ENCODE peak calls at places on chromosome 5, in four cellular contexts. One of them, this sample, is unnamed.

GRCh38 chr5:99025298-99026045 is 96.7 kb upstream of the CHD1 start:
- DNase-seq in heart left ventricle: no peak
- DNase-seq in stomach: peak; percentile 66
- DNase-seq in bronchial epithelial cell: no peak
- DNase-seq in this sample: no peak

GRCh38 chr5:61280766-61281427 is 51.2 kb upstream of the ZSWIM6 start:
- DNase-seq in heart left ventricle: peak; percentile 68
- DNase-seq in stomach: peak; percentile 73
- DNase-seq in bronchial epithelial cell: peak; percentile 65
- DNase-seq in this sample: no peak

GRCh38 chr5:36796171-36796570 is 80.4 kb upstream of the NIPBL start:
- DNase-seq in heart left ventricle: no peak
- DNase-seq in stomach: no peak
- DNase-seq in bronchial epithelial cell: no peak
- DNase-seq in this sample: no peak

GRCh38 chr5:95646569-95647330 is at the start of gene RFESD:
- DNase-seq in heart left ventricle: peak; percentile 99
- DNase-seq in stomach: peak; percentile 100
- DNase-seq in bronchial epithelial cell: peak; percentile 84
- DNase-seq in this sample: peak; percentile 100

GRCh38 chr5:108420755-108421154 is 38.9 kb upstream of the FBXL17 start:
- DNase-seq in heart left ventricle: no peak
- DNase-seq in stomach: no peak
- DNase-seq in bronchial epithelial cell: no peak
- DNase-seq in this sample: no peak

GRCh38 chr5:141705503-141705902 is 23.5 kb upstream of the ARAP3 start:
- DNase-seq in heart left ventricle: no peak
- DNase-seq in stomach: no peak
- DNase-seq in bronchial epithelial cell: no peak
- DNase-seq in this sample: no peak

GRCh38 chr5:127934791-127935256 is 148.7 kb upstream of the SLC12A2 start:
- DNase-seq in heart left ventricle: no peak
- DNase-seq in stomach: peak; percentile 36
- DNase-seq in bronchial epithelial cell: peak; percentile 99
- DNase-seq in this sample: no peak

GRCh38 chr5:16005210-16005609 is 174.4 kb downstream of the MARCHF11 start:
- DNase-seq in heart left ventricle: no peak
- DNase-seq in stomach: no peak
- DNase-seq in bronchial epithelial cell: no peak
- DNase-seq in this sample: no peak

GRCh38 chr5:179176166-179176565 is 116.0 kb downstream of the ZNF354C start:
- DNase-seq in heart left ventricle: peak; percentile 28
- DNase-seq in stomach: no peak
- DNase-seq in bronchial epithelial cell: no peak
- DNase-seq in this sample: no peak

GRCh38 chr5:119570935-119571334 is 58.4 kb upstream of the FAM170A start:
- DNase-seq in heart left ventricle: no peak
- DNase-seq in stomach: no peak
- DNase-seq in bronchial epithelial cell: no peak
- DNase-seq in this sample: no peak

GRCh38 chr5:66757219-66757833 is 161.1 kb downstream of the MAST4 start:
- DNase-seq in heart left ventricle: no peak
- DNase-seq in stomach: peak; percentile 63
- DNase-seq in bronchial epithelial cell: peak; percentile 68
- DNase-seq in this sample: no peak

GRCh38 chr5:28310696-28311095 is 1272.3 kb upstream of the CDH9 start:
- DNase-seq in heart left ventricle: no peak
- DNase-seq in stomach: no peak
- DNase-seq in bronchial epithelial cell: no peak
- DNase-seq in this sample: no peak

GRCh38 chr5:73446631-73447233 is 1.8 kb downstream of the FOXD1 start:
- DNase-seq in heart left ventricle: no peak
- DNase-seq in stomach: no peak
- DNase-seq in bronchial epithelial cell: no peak
- DNase-seq in this sample: no peak

GRCh38 chr5:174556756-174557155 is 167.6 kb upstream of the MSX2 start:
- DNase-seq in heart left ventricle: no peak
- DNase-seq in stomach: no peak
- DNase-seq in bronchial epithelial cell: no peak
- DNase-seq in this sample: no peak

GRCh38 chr5:132257131-132258101 is at the start of gene PDLIM4:
- DNase-seq in heart left ventricle: no peak
- DNase-seq in stomach: no peak
- DNase-seq in bronchial epithelial cell: no peak
- DNase-seq in this sample: no peak

GRCh38 chr5:13991365-13991764 is 46.9 kb upstream of the DNAH5 start:
- DNase-seq in heart left ventricle: no peak
- DNase-seq in stomach: no peak
- DNase-seq in bronchial epithelial cell: no peak
- DNase-seq in this sample: no peak

GRCh38 chr5:73126381-73126780 is 6.0 kb downstream of the TMEM171 start:
- DNase-seq in heart left ventricle: no peak
- DNase-seq in stomach: no peak
- DNase-seq in bronchial epithelial cell: no peak
- DNase-seq in this sample: no peak

GRCh38 chr5:93735378-93735777 is 6.0 kb downstream of the POU5F2 start:
- DNase-seq in heart left ventricle: no peak
- DNase-seq in stomach: no peak
- DNase-seq in bronchial epithelial cell: no peak
- DNase-seq in this sample: no peak

GRCh38 chr5:385321-385720 is 57.7 kb upstream of the EXOC3 start:
- DNase-seq in heart left ventricle: no peak
- DNase-seq in stomach: no peak
- DNase-seq in bronchial epithelial cell: no peak
- DNase-seq in this sample: no peak

GRCh38 chr5:1552469-1553255 is 28.9 kb upstream of the LPCAT1 start:
- DNase-seq in heart left ventricle: peak; percentile 55
- DNase-seq in stomach: no peak
- DNase-seq in bronchial epithelial cell: no peak
- DNase-seq in this sample: peak; percentile 13

GRCh38 chr5:96661101-96661840 is 905 bp upstream of the CAST start:
- DNase-seq in heart left ventricle: no peak
- DNase-seq in stomach: no peak
- DNase-seq in bronchial epithelial cell: peak; percentile 56
- DNase-seq in this sample: no peak

GRCh38 chr5:158725223-158725825 is 374.4 kb downstream of the EBF1 start:
- DNase-seq in heart left ventricle: no peak
- DNase-seq in stomach: no peak
- DNase-seq in bronchial epithelial cell: peak; percentile 4
- DNase-seq in this sample: no peak

GRCh38 chr5:155953335-155953734 is 373.6 kb upstream of the SGCD start:
- DNase-seq in heart left ventricle: no peak
- DNase-seq in stomach: no peak
- DNase-seq in bronchial epithelial cell: no peak
- DNase-seq in this sample: no peak

GRCh38 chr5:4651811-4652565 is 488.1 kb upstream of the ADAMTS16 start:
- DNase-seq in heart left ventricle: no peak
- DNase-seq in stomach: no peak
- DNase-seq in bronchial epithelial cell: no peak
- DNase-seq in this sample: no peak

GRCh38 chr5:109743770-109744212 is 54.1 kb downstream of the MAN2A1 start:
- DNase-seq in heart left ventricle: no peak
- DNase-seq in stomach: no peak
- DNase-seq in bronchial epithelial cell: peak; percentile 95
- DNase-seq in this sample: no peak

GRCh38 chr5:58871648-58872242 is 288.9 kb downstream of the RAB3C start:
- DNase-seq in heart left ventricle: no peak
- DNase-seq in stomach: no peak
- DNase-seq in bronchial epithelial cell: peak; percentile 58
- DNase-seq in this sample: no peak

GRCh38 chr5:76704131-76704663 is 11.7 kb upstream of the F2R start:
- DNase-seq in heart left ventricle: no peak
- DNase-seq in stomach: no peak
- DNase-seq in bronchial epithelial cell: no peak
- DNase-seq in this sample: no peak

GRCh38 chr5:65483474-65484346 is 2.0 kb upstream of the ADAMTS6 start:
- DNase-seq in heart left ventricle: no peak
- DNase-seq in stomach: no peak
- DNase-seq in bronchial epithelial cell: peak; percentile 76
- DNase-seq in this sample: no peak

GRCh38 chr5:55415071-55415470 is 107.3 kb downstream of the MTREX start:
- DNase-seq in heart left ventricle: no peak
- DNase-seq in stomach: no peak
- DNase-seq in bronchial epithelial cell: peak; percentile 71
- DNase-seq in this sample: no peak

GRCh38 chr5:45772402-45772801 is 76.2 kb upstream of the HCN1 start:
- DNase-seq in heart left ventricle: no peak
- DNase-seq in stomach: no peak
- DNase-seq in bronchial epithelial cell: no peak
- DNase-seq in this sample: no peak

GRCh38 chr5:58071566-58071965 is 388.3 kb downstream of the PLK2 start:
- DNase-seq in heart left ventricle: peak; percentile 54
- DNase-seq in stomach: no peak
- DNase-seq in bronchial epithelial cell: no peak
- DNase-seq in this sample: no peak

GRCh38 chr5:51414516-51414915 is 31.3 kb downstream of the ISL1 start:
- DNase-seq in heart left ventricle: no peak
- DNase-seq in stomach: no peak
- DNase-seq in bronchial epithelial cell: peak; percentile 46
- DNase-seq in this sample: no peak

GRCh38 chr5:135107101-135107500 is 73.1 kb upstream of the PITX1 start:
- DNase-seq in heart left ventricle: no peak
- DNase-seq in stomach: no peak
- DNase-seq in bronchial epithelial cell: no peak
- DNase-seq in this sample: no peak

GRCh38 chr5:59831341-59831989 is 62.1 kb downstream of the PDE4D start:
- DNase-seq in heart left ventricle: no peak
- DNase-seq in stomach: no peak
- DNase-seq in bronchial epithelial cell: no peak
- DNase-seq in this sample: no peak

GRCh38 chr5:142512041-142512679 is 173.7 kb downstream of the FGF1 start:
- DNase-seq in heart left ventricle: no peak
- DNase-seq in stomach: no peak
- DNase-seq in bronchial epithelial cell: no peak
- DNase-seq in this sample: peak; percentile 28

GRCh38 chr5:135669416-135669815 is 90.6 kb upstream of the CXCL14 start:
- DNase-seq in heart left ventricle: no peak
- DNase-seq in stomach: no peak
- DNase-seq in bronchial epithelial cell: no peak
- DNase-seq in this sample: no peak

GRCh38 chr5:15926586-15926985 is 253.0 kb downstream of the MARCHF11 start:
- DNase-seq in heart left ventricle: no peak
- DNase-seq in stomach: no peak
- DNase-seq in bronchial epithelial cell: no peak
- DNase-seq in this sample: no peak

DNA sequence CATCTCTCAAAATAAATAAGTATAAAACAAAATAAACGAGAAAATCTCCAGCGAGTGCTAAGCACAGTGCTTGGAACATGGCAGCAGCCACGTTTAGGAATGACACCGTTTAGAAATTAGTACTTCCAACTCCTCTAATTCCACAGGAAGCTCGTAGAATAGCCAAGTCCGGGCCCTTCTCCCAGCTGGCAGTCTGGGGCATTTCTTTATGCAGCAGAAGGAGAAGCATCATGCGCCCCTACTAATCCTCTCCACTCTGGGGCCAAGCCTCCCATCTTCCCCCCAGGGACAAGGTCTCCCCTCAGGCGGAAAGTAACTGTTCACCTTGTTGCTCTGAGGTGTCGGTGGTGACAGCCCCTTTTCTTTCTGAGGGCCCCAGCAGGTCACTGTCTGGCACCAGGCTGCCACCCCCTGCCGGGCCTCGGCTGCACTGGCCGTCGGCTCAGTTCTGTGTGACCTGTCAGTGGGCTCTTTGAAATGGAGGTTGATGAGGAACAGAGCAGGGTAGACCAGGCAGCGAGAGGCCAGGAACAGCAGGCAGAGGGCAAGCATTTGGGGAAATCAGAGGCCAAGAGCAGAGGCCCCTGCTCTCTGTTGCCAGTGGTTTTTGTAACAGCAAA is 113.5 kb upstream of the WWC1 start:
- DNase-seq in heart left ventricle: peak; percentile 65
- DNase-seq in stomach: no peak
- DNase-seq in bronchial epithelial cell: no peak
- DNase-seq in this sample: no peak
- TF ChIP-seq CTCF in heart left ventricle: peak; percentile 36
- TF ChIP-seq CTCF in stomach: no peak
- TF ChIP-seq CTCF in bronchial epithelial cell: no peak
- TF ChIP-seq CTCF in this sample: no peak

GRCh38 chr5:103834216-103834615 is 271.6 kb upstream of the NUDT12 start:
- DNase-seq in heart left ventricle: no peak
- DNase-seq in stomach: no peak
- DNase-seq in bronchial epithelial cell: no peak
- DNase-seq in this sample: no peak

GRCh38 chr5:103827976-103828375 is 265.4 kb upstream of the NUDT12 start:
- DNase-seq in heart left ventricle: no peak
- DNase-seq in stomach: no peak
- DNase-seq in bronchial epithelial cell: no peak
- DNase-seq in this sample: no peak

DNA sequence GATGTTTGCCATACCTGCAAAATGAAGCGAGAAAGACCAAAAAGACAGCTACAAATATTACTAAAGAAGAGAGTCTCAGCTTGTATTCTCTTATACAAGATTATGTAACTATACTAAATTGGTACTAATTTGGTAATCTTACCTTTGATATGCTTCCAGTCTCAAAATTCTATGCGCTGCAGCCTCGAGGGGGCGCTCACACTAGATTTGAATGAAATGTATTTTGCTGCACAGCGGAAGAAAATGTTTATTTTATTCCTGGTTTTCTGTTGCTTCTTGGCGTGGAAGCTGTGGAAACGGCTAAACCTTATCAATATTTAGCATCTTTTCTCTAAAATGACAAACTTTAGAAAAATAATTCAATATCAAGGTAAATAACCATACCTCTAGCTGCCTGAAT is 267.0 kb upstream of the NUDT12 start:
- DNase-seq in heart left ventricle: no peak
- DNase-seq in stomach: no peak
- DNase-seq in bronchial epithelial cell: no peak
- DNase-seq in this sample: no peak
- TF ChIP-seq CTCF in heart left ventricle: no peak
- TF ChIP-seq CTCF in stomach: no peak
- TF ChIP-seq CTCF in bronchial epithelial cell: peak; percentile 31
- TF ChIP-seq CTCF in this sample: no peak

GRCh38 chr5:140635291-140636257 is 2.6 kb upstream of the CD14 start:
- DNase-seq in heart left ventricle: no peak
- DNase-seq in stomach: no peak
- DNase-seq in bronchial epithelial cell: no peak
- DNase-seq in this sample: no peak
- TF ChIP-seq CTCF in heart left ventricle: no peak
- TF ChIP-seq CTCF in stomach: no peak
- TF ChIP-seq CTCF in bronchial epithelial cell: no peak
- TF ChIP-seq CTCF in this sample: no peak

GRCh38 chr5:71811779-71812178 is 92.7 kb downstream of the CARTPT start:
- DNase-seq in heart left ventricle: no peak
- DNase-seq in stomach: no peak
- DNase-seq in bronchial epithelial cell: no peak
- DNase-seq in this sample: no peak

GRCh38 chr5:71809446-71809845 is 90.4 kb downstream of the CARTPT start:
- DNase-seq in heart left ventricle: no peak
- DNase-seq in stomach: no peak
- DNase-seq in bronchial epithelial cell: no peak
- DNase-seq in this sample: no peak

GRCh38 chr5:71810023-71810422 is 90.9 kb downstream of the CARTPT start:
- DNase-seq in heart left ventricle: peak; percentile 49
- DNase-seq in stomach: no peak
- DNase-seq in bronchial epithelial cell: no peak
- DNase-seq in this sample: no peak

GRCh38 chr5:71810456-71811181 is 91.5 kb downstream of the CARTPT start:
- DNase-seq in heart left ventricle: no peak
- DNase-seq in stomach: no peak
- DNase-seq in bronchial epithelial cell: peak; percentile 20
- DNase-seq in this sample: no peak

GRCh38 chr5:71807909-71808308 is 88.8 kb downstream of the CARTPT start:
- DNase-seq in heart left ventricle: no peak
- DNase-seq in stomach: no peak
- DNase-seq in bronchial epithelial cell: no peak
- DNase-seq in this sample: no peak
- TF ChIP-seq CTCF in heart left ventricle: no peak
- TF ChIP-seq CTCF in stomach: no peak
- TF ChIP-seq CTCF in bronchial epithelial cell: no peak
- TF ChIP-seq CTCF in this sample: no peak